ENCODE peak calls at places on chromosomes 16 and 17, in seven cellular contexts. One of them, this sample, is unnamed.

GRCh38 chr16:24036614-24037013 is 200.8 kb downstream of the PRKCB start:
- DNase-seq in epithelial cell of esophagus: peak
- DNase-seq in CD4-positive, alpha-beta T cell: no peak
- DNase-seq in epithelial cell of proximal tubule: no peak
- DNase-seq in cardiac muscle cell: peak
- DNase-seq in colonic mucosa: peak
- DNase-seq in thoracic aorta: no peak
- DNase-seq in this sample: no peak

GRCh38 chr16:425740-426114 is 278 bp downstream of the RAB11FIP3 start:
- DNase-seq in epithelial cell of esophagus: peak
- DNase-seq in CD4-positive, alpha-beta T cell: peak
- DNase-seq in epithelial cell of proximal tubule: no peak
- DNase-seq in cardiac muscle cell: no peak
- DNase-seq in colonic mucosa: no peak
- DNase-seq in thoracic aorta: no peak
- DNase-seq in this sample: no peak

GRCh38 chr16:9340402-9341095 is 249.1 kb downstream of the HAPSTR1 start:
- DNase-seq in epithelial cell of esophagus: no peak
- DNase-seq in CD4-positive, alpha-beta T cell: no peak
- DNase-seq in epithelial cell of proximal tubule: no peak
- DNase-seq in cardiac muscle cell: no peak
- DNase-seq in colonic mucosa: no peak
- DNase-seq in thoracic aorta: no peak
- DNase-seq in this sample: no peak

GRCh38 chr17:64491034-64491860 is 5.6 kb downstream of the POLG2 start:
- DNase-seq in epithelial cell of esophagus: peak
- DNase-seq in CD4-positive, alpha-beta T cell: peak
- DNase-seq in epithelial cell of proximal tubule: no peak
- DNase-seq in cardiac muscle cell: peak
- DNase-seq in colonic mucosa: peak
- DNase-seq in thoracic aorta: no peak
- DNase-seq in this sample: no peak

GRCh38 chr17:2062571-2063183 is 7.8 kb downstream of the HIC1 start:
- DNase-seq in epithelial cell of esophagus: no peak
- DNase-seq in CD4-positive, alpha-beta T cell: no peak
- DNase-seq in epithelial cell of proximal tubule: no peak
- DNase-seq in cardiac muscle cell: peak
- DNase-seq in colonic mucosa: no peak
- DNase-seq in thoracic aorta: no peak
- DNase-seq in this sample: no peak

GRCh38 chr16:54957403-54957802 is 26.7 kb downstream of the IRX5 start:
- DNase-seq in epithelial cell of esophagus: peak
- DNase-seq in CD4-positive, alpha-beta T cell: no peak
- DNase-seq in epithelial cell of proximal tubule: no peak
- DNase-seq in cardiac muscle cell: peak
- DNase-seq in colonic mucosa: peak
- DNase-seq in thoracic aorta: no peak
- DNase-seq in this sample: no peak

GRCh38 chr17:17751489-17751995 is 70.3 kb downstream of the RAI1 start:
- DNase-seq in epithelial cell of esophagus: no peak
- DNase-seq in CD4-positive, alpha-beta T cell: peak
- DNase-seq in epithelial cell of proximal tubule: no peak
- DNase-seq in cardiac muscle cell: no peak
- DNase-seq in colonic mucosa: no peak
- DNase-seq in thoracic aorta: no peak
- DNase-seq in this sample: no peak

GRCh38 chr17:51427259-51428255 is 167.2 kb downstream of the UTP18 start:
- DNase-seq in epithelial cell of esophagus: no peak
- DNase-seq in CD4-positive, alpha-beta T cell: peak
- DNase-seq in epithelial cell of proximal tubule: no peak
- DNase-seq in cardiac muscle cell: no peak
- DNase-seq in colonic mucosa: no peak
- DNase-seq in thoracic aorta: no peak
- DNase-seq in this sample: no peak

GRCh38 chr17:44930667-44931066 is 15.4 kb upstream of the GFAP start:
- DNase-seq in epithelial cell of esophagus: no peak
- DNase-seq in CD4-positive, alpha-beta T cell: no peak
- DNase-seq in epithelial cell of proximal tubule: no peak
- DNase-seq in cardiac muscle cell: no peak
- DNase-seq in colonic mucosa: no peak
- DNase-seq in thoracic aorta: no peak
- DNase-seq in this sample: no peak

GRCh38 chr16:54939537-54940278 is 9.0 kb downstream of the IRX5 start:
- DNase-seq in epithelial cell of esophagus: no peak
- DNase-seq in CD4-positive, alpha-beta T cell: no peak
- DNase-seq in epithelial cell of proximal tubule: no peak
- DNase-seq in cardiac muscle cell: no peak
- DNase-seq in colonic mucosa: no peak
- DNase-seq in thoracic aorta: no peak
- DNase-seq in this sample: peak

GRCh38 chr17:78706271-78706915 is 75.7 kb downstream of the CYTH1 start:
- DNase-seq in epithelial cell of esophagus: peak
- DNase-seq in CD4-positive, alpha-beta T cell: no peak
- DNase-seq in epithelial cell of proximal tubule: peak
- DNase-seq in cardiac muscle cell: no peak
- DNase-seq in colonic mucosa: no peak
- DNase-seq in thoracic aorta: no peak
- DNase-seq in this sample: peak

GRCh38 chr16:11328172-11329079 is 16.8 kb upstream of the RMI2 start:
- DNase-seq in epithelial cell of esophagus: peak
- DNase-seq in CD4-positive, alpha-beta T cell: peak
- DNase-seq in epithelial cell of proximal tubule: peak
- DNase-seq in cardiac muscle cell: peak
- DNase-seq in colonic mucosa: peak
- DNase-seq in thoracic aorta: no peak
- DNase-seq in this sample: no peak

DNA sequence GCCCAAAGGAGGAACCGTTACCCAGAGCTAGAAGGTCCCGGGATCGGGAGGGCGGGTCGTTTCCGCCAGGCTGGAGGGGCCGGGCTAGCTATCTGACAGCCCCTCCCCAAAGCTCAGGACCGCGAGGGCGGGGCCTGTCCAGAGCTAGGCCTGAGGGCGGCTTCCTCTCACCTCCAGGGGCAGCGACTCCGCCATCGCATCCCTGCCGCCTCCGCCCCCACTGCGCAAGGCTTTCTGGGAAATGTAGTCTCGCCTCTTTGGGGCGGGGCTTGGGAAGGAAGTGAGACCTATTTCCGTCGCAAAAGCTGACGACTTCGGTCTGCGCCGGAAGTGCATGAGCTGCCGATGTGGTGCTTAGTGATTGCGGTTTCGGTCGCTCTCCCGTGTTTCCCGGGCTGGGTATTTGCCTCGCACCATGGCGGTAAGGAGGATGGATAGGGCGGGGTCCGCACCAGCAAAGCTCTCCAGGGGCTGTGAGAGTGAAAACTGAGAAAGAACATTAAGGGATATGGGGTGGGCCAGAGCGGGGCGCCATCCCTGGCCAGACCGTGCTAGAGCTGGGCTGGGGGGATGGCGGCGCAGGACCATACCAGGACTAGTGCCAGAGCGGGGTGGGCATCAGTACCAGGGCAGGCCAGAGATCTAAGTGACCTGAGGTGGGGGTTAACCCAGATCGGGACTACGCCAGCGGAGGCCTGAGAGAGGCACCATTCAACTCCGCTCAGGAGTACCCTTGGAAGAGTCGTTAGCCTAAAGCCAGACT is at the start of gene TMEM208:
- DNase-seq in epithelial cell of esophagus: peak
- DNase-seq in CD4-positive, alpha-beta T cell: peak
- DNase-seq in epithelial cell of proximal tubule: peak
- DNase-seq in cardiac muscle cell: peak
- DNase-seq in colonic mucosa: peak
- DNase-seq in thoracic aorta: peak
- DNase-seq in this sample: peak
- TF ChIP-seq CTCF in epithelial cell of esophagus: no peak
- TF ChIP-seq CTCF in CD4-positive, alpha-beta T cell: no peak
- TF ChIP-seq CTCF in epithelial cell of proximal tubule: peak
- TF ChIP-seq CTCF in cardiac muscle cell: peak
- TF ChIP-seq CTCF in colonic mucosa: no peak
- TF ChIP-seq CTCF in thoracic aorta: no peak
- TF ChIP-seq CTCF in this sample: no peak

DNA sequence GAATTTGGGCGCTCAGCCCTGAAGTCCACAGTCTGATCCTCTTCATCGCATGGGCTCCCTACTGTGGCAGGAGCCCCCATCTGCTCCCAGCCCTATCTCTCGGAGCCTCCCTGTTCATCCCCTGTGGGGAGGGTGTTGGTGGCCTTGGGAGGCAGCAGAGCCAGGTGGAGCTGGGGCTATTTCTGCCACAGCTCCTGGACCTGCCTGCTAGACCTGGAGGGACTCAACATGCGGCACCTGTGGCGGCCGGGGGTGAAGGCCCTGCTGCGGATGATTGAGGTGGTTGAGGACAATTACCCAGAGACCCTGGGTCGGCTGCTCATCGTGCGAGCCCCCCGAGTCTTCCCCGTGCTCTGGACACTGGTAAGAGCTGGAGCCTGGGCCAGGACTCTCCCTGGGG is 30.5 kb downstream of the NAGPA start:
- DNase-seq in epithelial cell of esophagus: no peak
- DNase-seq in CD4-positive, alpha-beta T cell: no peak
- DNase-seq in epithelial cell of proximal tubule: no peak
- DNase-seq in cardiac muscle cell: no peak
- DNase-seq in colonic mucosa: no peak
- DNase-seq in thoracic aorta: no peak
- DNase-seq in this sample: no peak
- TF ChIP-seq CTCF in epithelial cell of esophagus: no peak
- TF ChIP-seq CTCF in CD4-positive, alpha-beta T cell: no peak
- TF ChIP-seq CTCF in epithelial cell of proximal tubule: no peak
- TF ChIP-seq CTCF in cardiac muscle cell: no peak
- TF ChIP-seq CTCF in colonic mucosa: no peak
- TF ChIP-seq CTCF in thoracic aorta: no peak
- TF ChIP-seq CTCF in this sample: no peak

GRCh38 chr17:76271669-76272540 is 6.8 kb downstream of the UBALD2 start:
- DNase-seq in epithelial cell of esophagus: no peak
- DNase-seq in CD4-positive, alpha-beta T cell: no peak
- DNase-seq in epithelial cell of proximal tubule: no peak
- DNase-seq in cardiac muscle cell: peak
- DNase-seq in colonic mucosa: no peak
- DNase-seq in thoracic aorta: no peak
- DNase-seq in this sample: peak
- TF ChIP-seq CTCF in epithelial cell of esophagus: no peak
- TF ChIP-seq CTCF in CD4-positive, alpha-beta T cell: no peak
- TF ChIP-seq CTCF in epithelial cell of proximal tubule: no peak
- TF ChIP-seq CTCF in cardiac muscle cell: no peak
- TF ChIP-seq CTCF in colonic mucosa: no peak
- TF ChIP-seq CTCF in thoracic aorta: no peak
- TF ChIP-seq CTCF in this sample: no peak

GRCh38 chr17:65556910-65557348 is 4.5 kb downstream of the AXIN2 start:
- DNase-seq in epithelial cell of esophagus: no peak
- DNase-seq in CD4-positive, alpha-beta T cell: no peak
- DNase-seq in epithelial cell of proximal tubule: no peak
- DNase-seq in cardiac muscle cell: no peak
- DNase-seq in colonic mucosa: no peak
- DNase-seq in thoracic aorta: no peak
- DNase-seq in this sample: no peak

GRCh38 chr17:65553646-65554567 is 7.5 kb downstream of the AXIN2 start:
- DNase-seq in epithelial cell of esophagus: no peak
- DNase-seq in CD4-positive, alpha-beta T cell: no peak
- DNase-seq in epithelial cell of proximal tubule: no peak
- DNase-seq in cardiac muscle cell: peak
- DNase-seq in colonic mucosa: peak
- DNase-seq in thoracic aorta: no peak
- DNase-seq in this sample: no peak

GRCh38 chr17:65553009-65553645 is 8.3 kb downstream of the AXIN2 start:
- DNase-seq in epithelial cell of esophagus: no peak
- DNase-seq in CD4-positive, alpha-beta T cell: no peak
- DNase-seq in epithelial cell of proximal tubule: no peak
- DNase-seq in cardiac muscle cell: peak
- DNase-seq in colonic mucosa: no peak
- DNase-seq in thoracic aorta: no peak
- DNase-seq in this sample: no peak

GRCh38 chr17:65556014-65556909 is 5.2 kb downstream of the AXIN2 start:
- DNase-seq in epithelial cell of esophagus: peak
- DNase-seq in CD4-positive, alpha-beta T cell: peak
- DNase-seq in epithelial cell of proximal tubule: no peak
- DNase-seq in cardiac muscle cell: peak
- DNase-seq in colonic mucosa: peak
- DNase-seq in thoracic aorta: no peak
- DNase-seq in this sample: peak

GRCh38 chr17:65554568-65555223 is 6.8 kb downstream of the AXIN2 start:
- DNase-seq in epithelial cell of esophagus: no peak
- DNase-seq in CD4-positive, alpha-beta T cell: no peak
- DNase-seq in epithelial cell of proximal tubule: no peak
- DNase-seq in cardiac muscle cell: no peak
- DNase-seq in colonic mucosa: peak
- DNase-seq in thoracic aorta: no peak
- DNase-seq in this sample: no peak
- TF ChIP-seq CTCF in epithelial cell of esophagus: no peak
- TF ChIP-seq CTCF in CD4-positive, alpha-beta T cell: no peak
- TF ChIP-seq CTCF in epithelial cell of proximal tubule: no peak
- TF ChIP-seq CTCF in cardiac muscle cell: peak
- TF ChIP-seq CTCF in colonic mucosa: no peak
- TF ChIP-seq CTCF in thoracic aorta: no peak
- TF ChIP-seq CTCF in this sample: no peak

GRCh38 chr16:27430512-27430911 is 28.5 kb downstream of the IL21R start:
- DNase-seq in epithelial cell of esophagus: no peak
- DNase-seq in CD4-positive, alpha-beta T cell: no peak
- DNase-seq in epithelial cell of proximal tubule: no peak
- DNase-seq in cardiac muscle cell: no peak
- DNase-seq in colonic mucosa: no peak
- DNase-seq in thoracic aorta: no peak
- DNase-seq in this sample: peak
- TF ChIP-seq CTCF in epithelial cell of esophagus: no peak
- TF ChIP-seq CTCF in CD4-positive, alpha-beta T cell: no peak
- TF ChIP-seq CTCF in epithelial cell of proximal tubule: no peak
- TF ChIP-seq CTCF in cardiac muscle cell: no peak
- TF ChIP-seq CTCF in colonic mucosa: no peak
- TF ChIP-seq CTCF in thoracic aorta: no peak
- TF ChIP-seq CTCF in this sample: no peak